ENCODE peak calls at places on chromosomes 12 and 14, in ten cellular contexts. J, T, I, O, Y, Q, V, W, L and S are unnamed samples.
A peak's percentile ranks its signal among the peaks of the same experiment; 100 is the strongest.

GRCh38 chr12:104423809-104424208 is 32.9 kb upstream of the CHST11 start:
- DNase-seq in J (no peak), V (no peak), T (no peak), Q (no peak), W (no peak), L (no peak), Y (no peak), O (no peak), I (no peak), S (no peak)

GRCh38 chr12:111386891-111387290 is 18.0 kb upstream of the PHETA1 start:
- DNase-seq in O (no peak), V (no peak), W (no peak), T (no peak), Q (no peak), J (no peak), Y (no peak), I (no peak), L (no peak), S (no peak)

GRCh38 chr12:69405466-69405865 is 45.9 kb downstream of the YEATS4 start:
- DNase-seq in L (no peak), I (peak; percentile 98), Q (no peak), J (no peak), Y (no peak), W (peak; percentile 92), T (no peak), O (no peak), V (no peak), S (no peak)

GRCh38 chr12:77122236-77122635 is 56.9 kb upstream of the E2F7 start:
- DNase-seq in T (no peak), J (no peak), I (peak; percentile 95), V (no peak), Q (no peak), W (peak; percentile 88), Y (no peak), O (no peak), L (no peak), S (no peak)

GRCh38 chr12:29807125-29807524 is 23.4 kb upstream of the TMTC1 start:
- DNase-seq in W (no peak), I (no peak), T (no peak), V (no peak), Q (no peak), J (no peak), Y (no peak), L (no peak), O (no peak), S (no peak)

GRCh38 chr12:124482567-124482893 is 84.9 kb downstream of the NCOR2 start:
- DNase-seq in T (no peak), V (no peak), I (no peak), Y (no peak), L (no peak), O (no peak), Q (no peak), J (no peak), W (no peak), S (no peak)

GRCh38 chr12:104064842-104065441 is 611 bp downstream of the HCFC2 start:
- DNase-seq in J (no peak), O (no peak), I (peak; percentile 18), T (no peak), V (peak; percentile 52), W (peak; percentile 16), L (no peak), Q (no peak), Y (no peak), S (no peak)

GRCh38 chr12:122918827-122919226 is 22.9 kb upstream of the VPS37B start:
- DNase-seq in O (no peak), Y (no peak), I (no peak), T (no peak), L (no peak), V (no peak), Q (no peak), W (no peak), J (no peak), S (no peak)

GRCh38 chr14:100552524-100553125 is 34.6 kb downstream of the BEGAIN start:
- DNase-seq in Q (no peak), O (no peak), L (no peak), W (no peak), V (no peak), Y (no peak), I (no peak), J (no peak), T (no peak), S (no peak)